ENCODE peak calls at places on chromosomes 3 and 15, in nine cellular contexts. Y, G, U, Q, N, V, S, P and C are unnamed samples.

GRCh38 chr3:109355625-109356441 is 18.5 kb upstream of the DPPA4 start:
- DNase-seq in Y (peak; percentile 92), G (no peak), U (no peak), Q (no peak), N (no peak), V (no peak), S (no peak), P (no peak), C (no peak)

GRCh38 chr15:101355678-101356464 is 60.8 kb upstream of the SNRPA1 start:
- DNase-seq in Y (no peak), G (no peak), U (no peak), Q (no peak), N (no peak), V (no peak), S (no peak), P (no peak), C (no peak)

GRCh38 chr15:29538110-29538509 is 268.5 kb upstream of the NSMCE3 start:
- DNase-seq in Y (no peak), G (no peak), U (no peak), Q (no peak), N (no peak), V (no peak), S (no peak), P (no peak), C (no peak)

GRCh38 chr3:3615533-3615932 is 183.7 kb upstream of the LRRN1 start:
- DNase-seq in Y (no peak), G (no peak), U (no peak), Q (no peak), N (no peak), V (no peak), S (no peak), P (no peak), C (no peak)

GRCh38 chr15:82944840-82945239 is 7.7 kb downstream of the HOMER2 start:
- DNase-seq in Y (no peak), G (no peak), U (no peak), Q (no peak), N (no peak), V (no peak), S (no peak), P (no peak), C (no peak)

GRCh38 chr15:97984157-97984556 is 23.7 kb downstream of the ARRDC4 start:
- DNase-seq in Y (no peak), G (no peak), U (no peak), Q (no peak), N (no peak), V (no peak), S (no peak), P (no peak), C (no peak)

GRCh38 chr3:7368597-7368996 is 507.7 kb downstream of the GRM7 start:
- DNase-seq in Y (no peak), G (no peak), U (peak; percentile 18), Q (no peak), N (no peak), V (no peak), S (no peak), P (no peak), C (no peak)

GRCh38 chr3:141307351-141308059 is 60.8 kb upstream of the ZBTB38 start:
- DNase-seq in Y (no peak), G (no peak), U (no peak), Q (no peak), N (no peak), V (no peak), S (no peak), P (no peak), C (no peak)

GRCh38 chr3:45688194-45688881 is 858 bp upstream of the SACM1L start:
- DNase-seq in Y (no peak), G (peak; percentile 29), U (peak; percentile 64), Q (no peak), N (no peak), V (peak; percentile 66), S (peak; percentile 42), P (no peak), C (no peak)

GRCh38 chr15:73329501-73330200 is 39.1 kb downstream of the HCN4 start:
- DNase-seq in Y (no peak), G (no peak), U (no peak), Q (no peak), N (no peak), V (no peak), S (no peak), P (peak; percentile 48), C (no peak)

DNA sequence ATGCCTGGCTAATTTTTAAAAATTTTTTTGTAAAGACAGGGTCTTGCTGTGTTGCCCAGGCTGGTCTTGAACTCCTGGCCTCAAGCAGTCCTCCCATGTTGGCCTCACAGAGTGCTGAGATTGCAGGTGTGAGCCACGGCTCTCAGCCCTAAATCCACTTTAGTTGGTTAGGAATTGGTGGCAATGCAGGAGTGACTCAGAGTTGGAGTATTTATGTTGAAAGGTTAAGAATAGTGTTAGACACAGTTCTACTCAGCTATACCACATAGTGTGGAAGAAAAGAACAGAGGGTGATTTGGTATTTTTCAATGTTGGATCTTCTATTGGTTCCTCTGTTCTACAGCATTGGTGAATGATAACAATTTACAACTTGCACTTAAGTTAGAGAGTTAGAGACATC is 7.6 kb downstream of the ZNF639 start:
- DNase-seq in Y (no peak), G (no peak), U (no peak), Q (no peak), N (no peak), V (no peak), S (no peak), P (no peak), C (no peak)
- H3K36me3 ChIP-seq in Y (peaks cover 81% of the 10 kb centered on the region), G (peaks cover 19% of the 10 kb centered on the region), U (peaks cover 58% of the 10 kb centered on the region), Q (peaks cover 76% of the 10 kb centered on the region), N (peaks cover 35% of the 10 kb centered on the region), V (peaks cover 95% of the 10 kb centered on the region), S (peaks cover 4% of the 10 kb centered on the region), P (peaks cover 26% of the 10 kb centered on the region), C (peaks cover 70% of the 10 kb centered on the region)

GRCh38 chr3:194688946-194689345 is 3.3 kb downstream of the FAM43A start:
- DNase-seq in Y (no peak), G (no peak), U (no peak), Q (no peak), N (no peak), V (no peak), S (no peak), P (no peak), C (no peak)

GRCh38 chr3:194690501-194691372 is 5.1 kb downstream of the FAM43A start:
- DNase-seq in Y (no peak), G (peak; percentile 51), U (no peak), Q (no peak), N (no peak), V (no peak), S (no peak), P (no peak), C (no peak)

GRCh38 chr3:194689493-194689901 is 3.8 kb downstream of the FAM43A start:
- DNase-seq in Y (no peak), G (no peak), U (no peak), Q (no peak), N (no peak), V (no peak), S (no peak), P (no peak), C (no peak)

GRCh38 chr3:194688207-194688711 is 2.6 kb downstream of the FAM43A start:
- DNase-seq in Y (no peak), G (peak; percentile 38), U (peak; percentile 40), Q (no peak), N (peak; percentile 47), V (no peak), S (no peak), P (peak; percentile 75), C (no peak)

DNA sequence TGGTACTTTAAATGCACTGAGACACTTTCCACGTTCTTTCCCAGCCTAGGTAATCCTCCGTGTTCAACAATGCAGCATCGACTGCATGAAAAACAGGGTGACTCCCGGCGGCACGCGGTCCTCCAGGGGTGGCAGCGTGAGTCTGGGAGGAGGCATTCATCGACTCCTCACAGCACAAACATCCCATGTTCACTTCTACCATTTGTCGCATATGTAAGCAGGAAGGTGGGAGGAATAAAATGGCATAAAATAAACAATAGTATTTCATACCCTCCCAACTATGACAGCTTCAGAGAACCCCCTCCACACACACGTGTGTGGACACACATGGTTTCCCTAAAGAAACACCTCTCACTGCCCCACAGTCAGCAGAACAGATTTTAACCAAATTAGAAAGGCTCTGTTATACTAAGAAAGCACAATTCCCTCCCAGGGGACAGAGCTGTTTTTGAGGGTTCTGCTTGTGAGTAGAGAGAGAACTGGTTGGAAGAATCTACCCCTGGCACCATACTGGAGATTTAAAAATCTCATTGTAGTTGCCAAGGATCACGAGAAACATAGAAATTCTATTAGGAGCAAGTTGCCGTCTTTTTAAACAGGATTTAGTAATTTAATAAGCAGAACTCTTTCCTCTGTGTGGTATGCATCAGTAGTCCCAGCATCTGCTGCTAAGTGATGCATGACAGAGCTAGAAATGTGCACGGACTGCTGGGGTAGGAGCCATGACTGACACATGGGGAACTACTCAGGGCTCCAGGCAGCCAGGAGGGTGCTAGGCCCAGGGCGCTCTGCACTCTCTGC is 6.0 kb downstream of the FAM43A start:
- DNase-seq in Y (no peak), G (no peak), U (peak; percentile 83), Q (no peak), N (no peak), V (no peak), S (no peak), P (no peak), C (no peak)
- TF ChIP-seq EP300 in Y (no peak), G (no peak), U (peak; percentile 50), Q (no peak), N (no peak), V (no peak), S (no peak), P (no peak), C (no peak)

DNA sequence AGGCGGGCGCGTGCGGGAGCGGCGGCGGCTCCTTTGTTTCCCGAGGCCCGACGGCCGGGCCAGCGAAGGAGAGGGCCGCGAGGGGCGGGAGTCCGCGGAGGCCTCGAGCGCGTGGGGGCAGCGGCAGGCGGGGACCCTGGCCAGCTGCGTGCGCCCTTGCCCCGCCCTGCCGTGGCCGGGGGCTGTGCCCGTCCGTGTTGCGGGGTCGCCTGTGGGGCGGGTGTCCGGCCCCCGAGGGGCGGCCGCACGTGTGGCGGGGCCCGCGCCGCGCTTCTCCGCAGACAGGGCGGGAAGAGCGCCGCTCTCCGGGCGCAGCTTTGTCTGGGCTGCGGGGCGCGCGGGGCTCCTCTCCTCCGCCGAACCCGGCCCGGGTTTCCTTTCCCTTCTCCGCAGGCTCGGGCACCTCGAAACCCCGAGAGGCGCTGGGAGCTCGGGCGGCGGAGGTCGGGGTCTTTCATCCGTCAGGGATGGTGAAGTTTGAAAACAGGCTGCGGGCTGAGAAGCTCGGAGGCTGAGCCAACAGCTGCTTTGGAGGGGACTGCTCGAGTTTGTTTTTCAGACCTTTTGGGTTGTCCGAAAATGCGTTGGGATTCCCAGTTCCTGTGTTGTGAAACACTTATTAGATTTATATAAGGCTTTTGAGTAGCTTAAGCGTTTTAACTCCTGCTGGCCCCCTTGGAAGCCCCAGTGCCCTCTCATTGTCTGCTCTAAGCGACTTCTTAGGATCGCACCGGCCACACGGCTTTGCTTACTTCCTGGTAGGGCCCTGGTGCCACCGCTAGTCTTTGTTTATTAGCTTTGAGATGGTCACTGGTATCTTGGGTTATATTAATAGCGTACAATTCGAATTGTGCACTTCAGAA is 817 bp downstream of the USP3 start:
- DNase-seq in Y (no peak), G (peak; percentile 64), U (peak; percentile 78), Q (no peak), N (peak; percentile 82), V (peak; percentile 76), S (peak; percentile 57), P (peak; percentile 82), C (peak; percentile 81)
- TF ChIP-seq CTCF in Y (peak; percentile 18), G (peak; percentile 24), U (no peak), Q (no peak), N (peak; percentile 27), V (peak; percentile 36), S (no peak), P (peak; percentile 50), C (no peak)

DNA sequence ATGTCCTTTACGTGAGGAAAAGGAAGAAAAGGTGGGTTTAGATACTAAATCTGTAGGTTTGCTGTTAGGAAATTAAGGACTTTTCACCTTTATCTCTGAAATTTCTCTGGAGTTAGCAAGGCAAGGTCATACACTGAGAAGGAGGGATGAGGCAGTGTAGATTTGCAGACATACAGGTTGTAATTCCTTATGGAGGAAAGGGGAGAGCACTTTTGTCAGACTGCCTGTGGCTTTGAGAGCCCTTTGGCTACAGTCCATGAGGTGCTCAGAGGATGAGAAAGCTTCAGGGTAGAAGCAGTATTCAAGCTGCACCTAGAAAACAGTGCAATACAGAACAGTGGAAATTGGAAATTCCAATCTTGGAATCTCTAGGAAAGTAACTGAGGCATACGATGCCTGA is 8.3 kb downstream of the RPL14 start:
- DNase-seq in Y (no peak), G (no peak), U (no peak), Q (no peak), N (no peak), V (no peak), S (no peak), P (no peak), C (no peak)
- H3K36me3 ChIP-seq in Y (peaks cover 57% of the 10 kb centered on the region), G (peaks cover 6% of the 10 kb centered on the region), U (peaks cover 26% of the 10 kb centered on the region), Q (peaks cover 76% of the 10 kb centered on the region), N (peaks cover 31% of the 10 kb centered on the region), V (peaks cover 51% of the 10 kb centered on the region), S (no peaks in the 10 kb centered on the region), P (peaks cover 12% of the 10 kb centered on the region), C (peaks cover 40% of the 10 kb centered on the region)